ENCODE peak calls at places on chromosomes 11 and 22, in eight cellular contexts. V is activated CD4-positive, CD25-positive, alpha-beta regulatory T cell; O is OCI-M1; W is GM12878; Y is NCI-H510A treated with DMSO at 0.1 percent for 48 hours; J is choroid plexus epithelial cell; Z is kidney tubule cell; R is LoVo. T is an unnamed sample.

GRCh38 chr22:23833911-23834317 is 4.9 kb downstream of the DERL3 start:
- DNase-seq in V (no peak), O (no peak), Y (no peak), J (no peak), R (no peak), Z (no peak), W (no peak), T (peak; percentile 5)

GRCh38 chr22:39021552-39022250 is 774 bp downstream of the APOBEC3D start:
- DNase-seq in W (no peak), R (no peak), J (no peak), V (no peak), Y (no peak), Z (no peak), O (peak; percentile 47), T (no peak)

GRCh38 chr11:9825895-9826294 is 162.0 kb downstream of the SWAP70 start:
- DNase-seq in Z (no peak), Y (no peak), W (no peak), O (no peak), R (no peak), J (no peak), V (no peak), T (no peak)

GRCh38 chr11:65502852-65503603 is 4.2 kb downstream of the MALAT1 start:
- DNase-seq in W (no peak), Y (peak; percentile 40), O (peak; percentile 83), V (no peak), Z (peak; percentile 67), R (peak; percentile 36), J (peak; percentile 77), T (no peak)

GRCh38 chr22:39094717-39095389 is 2.2 kb upstream of the APOBEC3H start:
- DNase-seq in V (no peak), Z (no peak), W (no peak), O (no peak), J (no peak), R (no peak), Y (no peak), T (no peak)

GRCh38 chr22:47189056-47189916 is 426.8 kb downstream of the TBC1D22A start:
- DNase-seq in R (no peak), O (no peak), J (no peak), V (no peak), W (no peak), Y (no peak), Z (no peak), T (peak; percentile 3)

GRCh38 chr11:130585545-130585944 is 137.1 kb downstream of the ADAMTS15 start:
- DNase-seq in Z (peak; percentile 65), Y (no peak), R (peak; percentile 4), W (no peak), O (no peak), J (peak; percentile 39), V (no peak), T (no peak)

GRCh38 chr22:47739216-47739615 is 976.8 kb downstream of the TBC1D22A start:
- DNase-seq in V (no peak), Z (no peak), O (no peak), R (no peak), Y (no peak), W (no peak), J (no peak), T (no peak)

GRCh38 chr22:42905217-42905616 is 48.1 kb upstream of the ARFGAP3 start:
- DNase-seq in J (no peak), O (no peak), Y (no peak), V (no peak), R (no peak), Z (no peak), W (no peak), T (no peak)